ENCODE peak calls at places on chromosome 18, in four cellular contexts. E is ovary, L is IMR-90, S is mesendoderm. D is an unnamed sample. For H3K36me3 and H3K4me1, the result is how much of the 10 kb centered on the place peaks cover.

GRCh38 chr18:78634061-78634696 is 345.4 kb upstream of the SALL3 start:
- DNase-seq in E (no peak), L (no peak), S (no peak), D (no peak)

GRCh38 chr18:5961097-5961827 is 65.9 kb upstream of the TMEM200C start:
- DNase-seq in E (no peak), L (no peak), S (peak), D (peak)

GRCh38 chr18:49178736-49179135 is 228.0 kb upstream of the SMAD7 start:
- DNase-seq in E (no peak), L (peak), S (peak), D (no peak)

GRCh38 chr18:14086459-14087231 is 45.6 kb downstream of the ZNF519 start:
- DNase-seq in E (no peak), L (peak), S (peak), D (peak)

GRCh38 chr18:36821681-36822080 is 7.1 kb downstream of the TPGS2 start:
- DNase-seq in E (no peak), L (no peak), S (peak), D (no peak)

GRCh38 chr18:10170375-10170774 is 256.6 kb downstream of the VAPA start:
- DNase-seq in E (no peak), L (no peak), S (no peak), D (no peak)

GRCh38 chr18:11494093-11494492 is 115.3 kb upstream of the SLC35G4 start:
- DNase-seq in E (no peak), L (peak), S (no peak), D (no peak)

GRCh38 chr18:73355076-73355475 is 487.3 kb upstream of the NETO1 start:
- DNase-seq in E (no peak), L (peak), S (no peak), D (no peak)

GRCh38 chr18:2522112-2522511 is 49.2 kb downstream of the METTL4 start:
- DNase-seq in E (no peak), L (no peak), S (no peak), D (no peak)

GRCh38 chr18:28208268-28208667 is 31.3 kb upstream of the CDH2 start:
- DNase-seq in E (no peak), L (no peak), S (no peak), D (no peak)

GRCh38 chr18:75456277-75456676 is 28.8 kb upstream of the SMIM21 start:
- DNase-seq in E (peak), L (no peak), S (peak), D (no peak)

GRCh38 chr18:76757343-76757742 is 65.0 kb upstream of the ZNF236 start:
- DNase-seq in E (no peak), L (no peak), S (no peak), D (no peak)

GRCh38 chr18:79917351-79918088 is 33.9 kb downstream of the SLC66A2 start:
- DNase-seq in E (no peak), L (no peak), S (no peak), D (no peak)

GRCh38 chr18:6606411-6607085 is 123.0 kb upstream of the ARHGAP28 start:
- DNase-seq in E (no peak), L (no peak), S (peak), D (no peak)

GRCh38 chr18:24616638-24617037 is 156.2 kb downstream of the HRH4 start:
- DNase-seq in E (no peak), L (no peak), S (no peak), D (no peak)

GRCh38 chr18:27985800-27986199 is 191.1 kb downstream of the CDH2 start:
- DNase-seq in E (no peak), L (no peak), S (no peak), D (no peak)

GRCh38 chr18:3914833-3915598 is 465.0 kb downstream of the TGIF1 start:
- DNase-seq in E (no peak), L (no peak), S (no peak), D (no peak)

GRCh38 chr18:62839874-62840713 is 124.8 kb downstream of the PHLPP1 start:
- DNase-seq in E (no peak), L (peak), S (no peak), D (no peak)

GRCh38 chr18:12441475-12442035 is 33.8 kb downstream of the PRELID3A start:
- DNase-seq in E (no peak), L (no peak), S (no peak), D (no peak)

GRCh38 chr18:49230331-49230730 is 230.1 kb downstream of the DYM start:
- DNase-seq in E (no peak), L (no peak), S (no peak), D (no peak)

GRCh38 chr18:7147399-7147798 is 29.8 kb upstream of the LAMA1 start:
- DNase-seq in E (no peak), L (no peak), S (peak), D (no peak)

GRCh38 chr18:13267517-13267916 is 49.0 kb downstream of the LDLRAD4 start:
- DNase-seq in E (no peak), L (no peak), S (peak), D (peak)

GRCh38 chr18:59085797-59086196 is 53.9 kb upstream of the SEC11C start:
- DNase-seq in E (no peak), L (peak), S (no peak), D (no peak)

GRCh38 chr18:10051877-10052631 is 138.2 kb downstream of the VAPA start:
- DNase-seq in E (no peak), L (peak), S (no peak), D (peak)

GRCh38 chr18:63676526-63676925 is 14.8 kb upstream of the SERPINB3 start:
- DNase-seq in E (no peak), L (no peak), S (peak), D (no peak)

GRCh38 chr18:44969214-44969842 is 288.6 kb downstream of the SETBP1 start:
- DNase-seq in E (no peak), L (no peak), S (no peak), D (no peak)
- H3K27ac ChIP-seq in E (no peak), L (no peak), S (no peak), D (no peak)

DNA sequence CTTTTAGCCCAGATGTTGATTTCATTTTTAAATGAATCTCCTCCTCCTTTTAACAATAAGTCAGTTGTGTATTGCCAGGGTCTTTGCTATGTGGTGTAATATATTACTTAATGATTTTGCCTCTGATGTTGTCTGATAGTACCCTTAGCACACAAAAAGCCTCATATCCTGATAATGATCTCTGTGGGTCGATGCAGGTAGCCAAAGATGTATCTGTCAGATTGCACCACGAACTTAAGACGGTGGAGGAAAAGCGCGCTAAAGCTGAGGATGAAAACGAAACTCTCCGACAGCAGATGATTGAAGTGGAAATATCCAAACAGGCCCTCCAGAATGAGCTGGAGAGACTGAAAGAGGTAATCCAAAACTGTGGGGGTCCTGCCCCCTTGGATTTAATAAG is 14.8 kb downstream of the MTCL1 start:
- DNase-seq in E (no peak), L (no peak), S (no peak), D (no peak)
- H3K36me3 ChIP-seq in E (under half), L (under half), S (under half), D (half or more)

GRCh38 chr18:51190000-51190399 is 7.5 kb downstream of the MEX3C start:
- DNase-seq in E (no peak), L (no peak), S (no peak), D (no peak)

GRCh38 chr18:51192026-51192425 is 5.5 kb downstream of the MEX3C start:
- DNase-seq in E (no peak), L (no peak), S (no peak), D (no peak)

GRCh38 chr18:51193621-51194287 is 3.7 kb downstream of the MEX3C start:
- DNase-seq in E (no peak), L (peak), S (no peak), D (no peak)

GRCh38 chr18:51188024-51188701 is 9.3 kb downstream of the MEX3C start:
- DNase-seq in E (no peak), L (no peak), S (no peak), D (no peak)

DNA sequence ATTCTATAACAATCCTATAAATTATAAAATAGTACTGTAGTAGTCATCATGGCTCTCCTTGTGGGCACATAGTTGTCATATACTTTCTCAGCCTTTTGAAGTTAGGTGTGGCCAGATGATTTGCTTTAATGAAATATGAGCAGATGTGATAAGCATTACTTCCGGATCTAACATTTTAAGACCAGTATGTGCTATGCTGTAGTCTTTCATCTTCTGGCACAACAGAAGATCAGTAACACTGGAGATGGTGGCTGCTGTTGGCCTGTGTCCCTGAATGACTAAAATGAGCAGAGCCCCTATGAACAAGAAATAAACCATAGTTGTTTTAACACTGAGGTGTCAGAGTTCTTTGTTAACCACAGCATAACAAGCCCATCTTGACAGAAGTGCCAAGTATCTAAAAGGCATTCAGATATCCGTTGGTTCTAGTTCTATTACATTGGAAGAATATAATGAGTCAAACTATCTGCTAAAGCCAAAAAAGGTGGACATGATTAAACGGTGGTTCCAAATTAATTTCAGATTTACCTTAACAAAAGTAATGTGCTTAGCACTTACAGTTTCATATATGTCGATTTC is 6.3 kb downstream of the MEX3C start:
- DNase-seq in E (no peak), L (no peak), S (no peak), D (no peak)
- H3K4me1 ChIP-seq in E (under half), L (under half), S (under half), D (under half)

DNA sequence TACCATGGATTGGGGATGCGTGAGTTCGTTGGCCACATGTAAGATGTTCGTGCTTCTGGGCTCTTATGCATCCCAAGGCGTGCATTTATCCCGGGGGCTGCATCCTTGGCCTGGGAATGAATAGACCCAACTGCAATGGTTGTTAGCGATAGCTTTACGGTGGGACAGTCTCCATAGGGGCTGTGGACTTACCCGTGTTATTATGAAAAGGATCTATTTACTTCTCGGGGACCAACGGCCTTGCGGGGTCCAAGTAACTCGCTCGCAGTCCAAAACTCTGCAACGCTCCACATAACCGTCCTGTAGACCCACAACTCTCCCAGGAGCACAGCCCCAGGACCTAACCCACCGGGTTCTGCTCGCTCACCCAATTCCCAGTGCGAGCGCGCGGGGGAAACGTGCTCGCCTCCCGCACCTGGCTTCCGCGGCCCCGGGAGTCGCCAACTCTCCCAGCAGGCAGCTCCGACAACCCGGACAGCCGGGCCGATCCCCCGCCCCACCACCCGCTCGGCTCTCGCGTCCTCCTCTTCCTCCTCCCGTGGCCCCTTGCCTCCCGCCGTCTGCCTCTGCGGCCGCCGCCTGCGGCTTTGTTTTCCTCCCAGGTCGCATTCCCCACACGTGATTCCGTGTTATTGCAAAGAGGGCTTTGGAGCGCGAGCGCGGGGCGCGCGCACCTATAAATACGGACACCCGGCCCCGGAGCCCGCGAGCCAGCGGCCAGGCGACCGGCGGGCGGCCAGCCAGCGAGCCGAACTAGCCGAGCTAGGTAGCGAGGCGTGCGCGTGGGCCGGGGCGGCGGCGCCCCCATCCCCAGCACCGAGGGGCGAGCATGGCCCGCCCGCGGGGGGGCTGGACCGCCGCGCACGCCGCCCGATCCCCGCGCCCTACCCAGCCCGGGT is at the start of gene CABLES1:
- DNase-seq in E (peak), L (peak), S (peak), D (peak)
- H3K27ac ChIP-seq in E (peak), L (peak), S (peak), D (peak)

GRCh38 chr18:51059969-51060368 is 30.0 kb downstream of the SMAD4 start:
- DNase-seq in E (no peak), L (no peak), S (no peak), D (no peak)
- H3K36me3 ChIP-seq in E (under half), L (under half), S (under half), D (under half)

DNA sequence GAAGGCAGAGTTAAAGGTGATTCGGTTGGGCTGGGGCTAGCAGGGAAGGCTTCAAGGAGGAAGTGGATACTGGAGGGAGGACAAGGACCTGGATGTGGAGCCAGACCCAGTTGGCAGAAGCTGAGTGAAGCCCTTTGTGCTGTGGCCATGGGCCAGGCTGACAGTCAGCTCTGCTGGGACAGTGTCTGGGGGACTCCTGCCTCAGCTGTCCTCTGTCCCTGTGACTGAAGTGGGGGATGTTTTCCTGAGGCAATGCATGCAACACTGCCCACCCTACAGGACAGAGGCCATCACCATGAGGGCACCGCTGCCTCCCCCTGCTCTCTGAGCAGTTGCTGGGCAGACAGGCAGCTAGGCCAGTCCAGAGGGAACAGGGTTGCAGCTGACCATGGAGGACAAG is 40.0 kb downstream of the ST8SIA5 start:
- DNase-seq in E (no peak), L (no peak), S (no peak), D (no peak)
- H3K4me1 ChIP-seq in E (under half), L (under half), S (under half), D (under half)

GRCh38 chr18:48076461-48076860 is 146.0 kb upstream of the SMAD2 start:
- DNase-seq in E (no peak), L (no peak), S (no peak), D (no peak)

GRCh38 chr18:48075707-48076093 is 145.2 kb upstream of the SMAD2 start:
- DNase-seq in E (no peak), L (no peak), S (no peak), D (no peak)

GRCh38 chr18:48072428-48073204 is 142.2 kb upstream of the SMAD2 start:
- DNase-seq in E (no peak), L (no peak), S (peak), D (no peak)

GRCh38 chr18:48074929-48075706 is 144.7 kb upstream of the SMAD2 start:
- DNase-seq in E (no peak), L (no peak), S (no peak), D (no peak)

DNA sequence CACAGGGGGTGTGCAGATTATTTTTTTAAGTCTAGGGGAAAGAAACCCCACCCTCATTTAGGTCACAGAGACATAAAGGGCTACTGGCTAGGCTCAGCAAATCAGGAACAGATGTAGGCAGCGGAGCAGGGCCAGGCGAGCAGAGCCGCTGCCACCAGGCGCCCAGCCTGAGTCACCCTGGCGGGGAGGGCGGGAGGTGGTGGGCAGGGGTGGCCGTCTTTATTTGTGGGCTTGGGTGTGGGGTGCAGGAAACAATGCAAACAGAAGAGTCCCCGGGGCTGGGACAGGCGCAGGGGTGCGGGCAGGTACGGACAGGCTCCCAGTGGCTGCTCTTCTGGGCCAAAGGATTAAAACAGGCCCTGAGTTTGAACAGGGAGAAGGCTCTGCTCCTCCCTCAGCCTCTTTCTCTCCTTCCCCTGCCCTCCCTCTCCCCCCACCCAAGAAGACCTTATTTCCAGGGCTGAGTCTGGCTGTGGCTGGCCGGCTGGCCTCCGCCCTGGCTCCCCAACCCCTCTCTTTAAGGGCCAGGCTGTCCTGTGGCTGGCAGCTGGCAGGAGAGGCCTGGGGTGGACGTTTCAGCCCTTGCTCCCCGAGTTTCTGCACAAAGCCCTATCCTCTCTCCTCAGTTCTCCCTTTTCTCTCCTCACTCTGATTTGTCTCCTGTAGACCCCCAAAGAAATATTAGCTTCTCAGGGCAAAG is 142.9 kb upstream of the SMAD2 start:
- DNase-seq in E (no peak), L (no peak), S (no peak), D (no peak)
- H3K27ac ChIP-seq in E (no peak), L (no peak), S (no peak), D (no peak)

D was measured in SJSA1.